ENCODE peak calls at places on chromosomes 11 and 22, in nine cellular contexts. T is frontal cortex; B is dorsolateral prefrontal cortex; C is choroid plexus epithelial cell; G is heart left ventricle; O is stimulated activated CD4-positive, alpha-beta T cell treated with anti-CD3 and anti-CD28 coated beads, Interleukin-12 subunit alpha, Interleukin-12 subunit beta, amount 100 ng/mL, for 24 hours; V is lower lobe of right lung; X is naive thymus-derived CD8-positive, alpha-beta T cell; Q is activated T-helper 1 cell treated with Interleukin-2 at 50 U/mL for 16 hours. L is an unnamed sample.

GRCh38 chr11:46100670-46101069 is 20.6 kb downstream of the PHF21A start:
- DNase-seq in O (no peak), G (no peak), C (no peak), Q (no peak), T (no peak), X (no peak), V (no peak), B (no peak), L (no peak)

GRCh38 chr11:119983816-119984215 is 154.1 kb downstream of the TRIM29 start:
- DNase-seq in Q (no peak), G (no peak), X (no peak), O (no peak), V (no peak), C (no peak), B (no peak), T (no peak), L (no peak)

GRCh38 chr11:72584293-72584921 is 89.8 kb downstream of the PDE2A start:
- DNase-seq in O (peak), B (no peak), G (peak), V (peak), T (peak), X (peak), C (no peak), Q (peak), L (no peak)

GRCh38 chr11:5473921-5474320 is 14.6 kb upstream of the OR52D1 start:
- DNase-seq in O (no peak), Q (no peak), C (no peak), V (no peak), T (no peak), B (no peak), G (no peak), X (no peak), L (no peak)

GRCh38 chr22:30196141-30196866 is 50.3 kb downstream of the LIF start:
- DNase-seq in G (peak), O (peak), X (no peak), Q (peak), C (peak), V (peak), T (no peak), B (no peak), L (no peak)

GRCh38 chr11:8339592-8340022 is 75.9 kb upstream of the LMO1 start:
- DNase-seq in C (no peak), X (no peak), O (no peak), V (no peak), Q (no peak), G (peak), B (no peak), T (no peak), L (no peak)

GRCh38 chr11:34168642-34169051 is 63.2 kb downstream of the NAT10 start:
- DNase-seq in T (no peak), G (peak), Q (no peak), O (no peak), B (no peak), V (no peak), X (no peak), C (peak), L (no peak)

GRCh38 chr11:16997624-16998023 is 16.6 kb downstream of the PLEKHA7 start:
- DNase-seq in X (no peak), O (no peak), B (no peak), Q (no peak), T (no peak), V (no peak), C (no peak), G (no peak), L (no peak)

GRCh38 chr11:75311858-75312288 is 39.6 kb downstream of the ARRB1 start:
- DNase-seq in G (peak), B (peak), C (peak), T (peak), V (no peak), X (no peak), Q (no peak), O (no peak), L (no peak)

GRCh38 chr22:44151661-44152060 is 29.1 kb upstream of the PARVG start:
- DNase-seq in G (no peak), X (no peak), V (no peak), B (no peak), C (peak), Q (no peak), O (no peak), T (no peak), L (no peak)

GRCh38 chr22:38753894-38754246 is 1.9 kb downstream of the SUN2 start:
- DNase-seq in X (no peak), T (no peak), C (no peak), V (no peak), Q (no peak), B (no peak), G (no peak), O (no peak), L (no peak)

GRCh38 chr11:59185412-59185811 is 13.5 kb downstream of the DTX4 start:
- DNase-seq in Q (no peak), T (no peak), O (no peak), V (no peak), C (no peak), G (no peak), B (no peak), X (no peak), L (no peak)

GRCh38 chr22:49996192-49996531 is 16.4 kb downstream of the IL17REL start:
- DNase-seq in B (no peak), V (peak), C (no peak), O (no peak), T (no peak), X (no peak), G (peak), Q (no peak), L (no peak)

GRCh38 chr22:46984751-46985506 is 222.5 kb downstream of the TBC1D22A start:
- DNase-seq in G (no peak), X (no peak), B (peak), T (no peak), V (no peak), O (no peak), C (peak), Q (no peak), L (no peak)

GRCh38 chr22:39800790-39801540 is 92.6 kb downstream of the ENTHD1 start:
- DNase-seq in T (no peak), G (no peak), O (no peak), C (no peak), B (no peak), X (no peak), Q (no peak), V (no peak), L (no peak)

GRCh38 chr22:38570841-38571364 is 920 bp upstream of the DMC1 start:
- DNase-seq in T (peak), V (peak), C (peak), G (peak), X (peak), B (peak), O (peak), Q (peak), L (no peak)

GRCh38 chr11:75204685-75205667 is 35.6 kb upstream of the TPBGL start:
- DNase-seq in G (peak), T (peak), X (peak), Q (peak), O (peak), B (peak), V (peak), C (peak), L (peak)

GRCh38 chr11:106644824-106645223 is 373.5 kb downstream of the GUCY1A2 start:
- DNase-seq in X (no peak), Q (no peak), V (no peak), O (no peak), T (no peak), B (no peak), G (no peak), C (peak), L (no peak)

GRCh38 chr11:35873721-35874120 is 70.1 kb upstream of the LDLRAD3 start:
- DNase-seq in T (no peak), C (no peak), X (no peak), V (no peak), B (no peak), G (no peak), Q (no peak), O (no peak), L (no peak)

GRCh38 chr11:1052133-1053011 is 15.9 kb upstream of the MUC6 start:
- DNase-seq in G (peak), B (no peak), V (peak), C (no peak), X (no peak), Q (no peak), O (no peak), T (no peak), L (no peak)

GRCh38 chr11:107988397-107989158 is 20.1 kb upstream of the CUL5 start:
- DNase-seq in V (no peak), G (no peak), O (no peak), Q (no peak), B (no peak), X (no peak), T (no peak), C (no peak), L (no peak)

GRCh38 chr11:116162541-116163230 is 610.1 kb downstream of the BUD13 start:
- DNase-seq in C (no peak), T (peak), X (no peak), B (no peak), V (no peak), Q (no peak), G (no peak), O (no peak), L (no peak)

GRCh38 chr22:35572552-35572951 is 31.9 kb downstream of the RASD2 start:
- DNase-seq in B (no peak), T (no peak), O (no peak), V (no peak), Q (no peak), G (no peak), X (no peak), C (no peak), L (no peak)

GRCh38 chr11:62081378-62082291 is 42.2 kb upstream of the INCENP start:
- DNase-seq in Q (peak), X (peak), V (peak), O (peak), T (peak), G (peak), B (peak), C (peak), L (peak)

GRCh38 chr11:29312817-29313216 is 704.0 kb downstream of the KCNA4 start:
- DNase-seq in C (peak), B (no peak), V (no peak), T (no peak), X (no peak), O (no peak), G (no peak), Q (no peak), L (no peak)

GRCh38 chr11:34644669-34645406 is 23.9 kb downstream of the EHF start:
- DNase-seq in Q (no peak), T (no peak), V (no peak), X (no peak), C (peak), B (no peak), G (no peak), O (no peak), L (no peak)

GRCh38 chr22:23106906-23107367 is 34.9 kb downstream of the RSPH14 start:
- DNase-seq in G (no peak), T (no peak), C (no peak), X (no peak), Q (no peak), B (no peak), V (no peak), O (no peak), L (peak)

GRCh38 chr22:42114721-42115120 is 15.9 kb downstream of the CYP2D6 start:
- DNase-seq in Q (no peak), O (no peak), C (peak), B (no peak), T (no peak), G (no peak), V (no peak), X (no peak), L (no peak)

GRCh38 chr22:42769238-42769573 is 48.5 kb upstream of the A4GALT start:
- DNase-seq in X (no peak), V (no peak), O (no peak), B (no peak), C (no peak), Q (no peak), T (no peak), G (no peak), L (no peak)

GRCh38 chr11:22787565-22788162 is 41.9 kb downstream of the SVIP start:
- DNase-seq in B (peak), C (peak), O (no peak), T (peak), X (peak), V (no peak), G (no peak), Q (no peak), L (peak)

GRCh38 chr22:45216133-45217003 is 24.3 kb downstream of the KIAA0930 start:
- DNase-seq in V (peak), B (no peak), X (no peak), C (peak), Q (no peak), T (no peak), O (no peak), G (no peak), L (no peak)

GRCh38 chr11:69044111-69045013 is 4.4 kb upstream of the TPCN2 start:
- DNase-seq in B (peak), C (peak), Q (no peak), V (peak), G (peak), X (no peak), T (no peak), O (no peak), L (peak)

GRCh38 chr11:119481021-119481666 is 58.2 kb upstream of the THY1 start:
- DNase-seq in B (peak), Q (peak), X (peak), G (peak), O (peak), C (peak), V (peak), T (peak), L (peak)

L was measured in NCI-H1694.